ENCODE peak calls at places on chromosomes 3 and 15, in nine cellular contexts. Q is body of pancreas, P is A549, I is stomach, J is IMR-90, B is ovary, K is uterus, A is NB4, X is sigmoid colon. H is an unnamed sample.

GRCh38 chr3:52054689-52055511 is 1.5 kb downstream of the DUSP7 start:
- DNase-seq in Q (no peak), P (no peak), I (no peak), J (peak), B (no peak), K (peak), A (peak), X (no peak), H (peak)

GRCh38 chr15:66078196-66078928 is 175.2 kb downstream of the MEGF11 start:
- DNase-seq in Q (no peak), P (no peak), I (no peak), J (no peak), B (no peak), K (no peak), A (no peak), X (peak), H (no peak)

GRCh38 chr3:45010718-45011355 is 15.3 kb upstream of the CLEC3B start:
- DNase-seq in Q (no peak), P (no peak), I (no peak), J (peak), B (no peak), K (no peak), A (no peak), X (no peak), H (no peak)

GRCh38 chr3:9947025-9947995 is 4.9 kb downstream of the PRRT3 start:
- DNase-seq in Q (peak), P (peak), I (peak), J (peak), B (peak), K (peak), A (no peak), X (peak), H (peak)

GRCh38 chr3:58988041-58988440 is 61.8 kb downstream of the CFAP20DC start:
- DNase-seq in Q (no peak), P (no peak), I (no peak), J (no peak), B (no peak), K (no peak), A (no peak), X (no peak), H (no peak)

GRCh38 chr3:15535757-15536156 is 14.3 kb upstream of the COLQ start:
- DNase-seq in Q (no peak), P (no peak), I (no peak), J (peak), B (no peak), K (no peak), A (no peak), X (no peak), H (no peak)

GRCh38 chr3:11015369-11015768 is 22.8 kb downstream of the SLC6A1 start:
- DNase-seq in Q (no peak), P (no peak), I (no peak), J (no peak), B (no peak), K (no peak), A (no peak), X (no peak), H (no peak)

GRCh38 chr3:195271116-195271858 is at the start of gene XXYLT1:
- DNase-seq in Q (peak), P (peak), I (peak), J (peak), B (peak), K (peak), A (peak), X (peak), H (peak)

GRCh38 chr3:196156160-196156559 is 55.0 kb downstream of the ZDHHC19 start:
- DNase-seq in Q (no peak), P (no peak), I (no peak), J (no peak), B (no peak), K (no peak), A (no peak), X (no peak), H (no peak)

GRCh38 chr15:59148160-59148810 is 43.3 kb downstream of the CCNB2 start:
- DNase-seq in Q (no peak), P (no peak), I (no peak), J (peak), B (no peak), K (no peak), A (no peak), X (no peak), H (no peak)

GRCh38 chr3:77321646-77322045 is 281.7 kb downstream of the ROBO2 start:
- DNase-seq in Q (no peak), P (no peak), I (no peak), J (no peak), B (no peak), K (no peak), A (no peak), X (no peak), H (no peak)

GRCh38 chr3:114499986-114500385 is 206.2 kb downstream of the TIGIT start:
- DNase-seq in Q (no peak), P (no peak), I (no peak), J (no peak), B (no peak), K (no peak), A (no peak), X (no peak), H (no peak)

GRCh38 chr3:48301020-48301813 is 32.2 kb downstream of the SPINK8 start:
- DNase-seq in Q (peak), P (peak), I (peak), J (peak), B (peak), K (peak), A (peak), X (peak), H (peak)
- TF ChIP-seq POLR2A in Q (peak), P (peak), I (no peak), J (peak), B (peak), K (peak), A (peak), X (peak), H (peak)

DNA sequence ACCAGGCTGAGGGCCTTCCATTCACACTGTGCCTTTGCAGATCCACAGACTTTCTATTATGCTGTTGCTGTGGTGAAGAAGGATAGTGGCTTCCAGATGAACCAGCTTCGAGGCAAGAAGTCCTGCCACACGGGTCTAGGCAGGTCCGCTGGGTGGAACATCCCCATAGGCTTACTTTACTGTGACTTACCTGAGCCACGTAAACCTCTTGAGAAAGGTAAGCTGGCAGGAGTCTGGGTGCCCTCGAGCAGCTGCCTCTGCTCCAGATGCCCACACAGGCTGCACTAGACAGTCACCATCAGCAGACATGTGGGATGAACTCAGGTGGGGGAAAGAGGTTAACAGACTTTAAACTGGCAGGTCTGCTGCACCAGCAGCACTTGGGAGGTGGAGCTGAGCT is 8.3 kb downstream of the TF start:
- DNase-seq in Q (no peak), P (no peak), I (no peak), J (no peak), B (no peak), K (no peak), A (no peak), X (no peak), H (no peak)
- TF ChIP-seq CTCF in Q (no peak), P (no peak), I (no peak), J (no peak), B (no peak), K (no peak), A (no peak), X (no peak), H (no peak)

GRCh38 chr3:140420621-140421357 is 257.1 kb upstream of the TRIM42 start:
- DNase-seq in Q (peak), P (peak), I (no peak), J (peak), B (peak), K (no peak), A (no peak), X (no peak), H (no peak)
- TF ChIP-seq POLR2A in Q (no peak), P (no peak), I (no peak), J (no peak), B (no peak), K (no peak), A (no peak), X (no peak), H (no peak)

GRCh38 chr3:138781012-138781470 is 53.7 kb downstream of the PIK3CB start:
- DNase-seq in Q (peak), P (no peak), I (peak), J (no peak), B (no peak), K (no peak), A (no peak), X (no peak), H (no peak)

GRCh38 chr3:138774529-138775253 is 60.0 kb downstream of the PIK3CB start:
- DNase-seq in Q (peak), P (peak), I (peak), J (peak), B (peak), K (peak), A (peak), X (peak), H (peak)

GRCh38 chr3:138775254-138775595 is 59.5 kb downstream of the PIK3CB start:
- DNase-seq in Q (no peak), P (no peak), I (no peak), J (no peak), B (no peak), K (no peak), A (peak), X (no peak), H (no peak)

GRCh38 chr3:138776961-138777360 is 57.8 kb downstream of the PIK3CB start:
- DNase-seq in Q (no peak), P (no peak), I (no peak), J (no peak), B (no peak), K (no peak), A (no peak), X (no peak), H (no peak)

GRCh38 chr3:138778643-138779042 is 56.1 kb downstream of the PIK3CB start:
- DNase-seq in Q (no peak), P (no peak), I (no peak), J (no peak), B (no peak), K (no peak), A (no peak), X (no peak), H (no peak)
- TF ChIP-seq CTCF in Q (no peak), P (no peak), I (no peak), J (no peak), B (no peak), K (no peak), A (no peak), X (no peak), H (no peak)

GRCh38 chr3:73601031-73601430 is 23.7 kb downstream of the PDZRN3 start:
- DNase-seq in Q (no peak), P (no peak), I (no peak), J (peak), B (no peak), K (no peak), A (no peak), X (no peak), H (no peak)
- TF ChIP-seq POLR2A in Q (no peak), P (no peak), I (no peak), J (no peak), B (no peak), K (no peak), A (no peak), X (no peak), H (no peak)

DNA sequence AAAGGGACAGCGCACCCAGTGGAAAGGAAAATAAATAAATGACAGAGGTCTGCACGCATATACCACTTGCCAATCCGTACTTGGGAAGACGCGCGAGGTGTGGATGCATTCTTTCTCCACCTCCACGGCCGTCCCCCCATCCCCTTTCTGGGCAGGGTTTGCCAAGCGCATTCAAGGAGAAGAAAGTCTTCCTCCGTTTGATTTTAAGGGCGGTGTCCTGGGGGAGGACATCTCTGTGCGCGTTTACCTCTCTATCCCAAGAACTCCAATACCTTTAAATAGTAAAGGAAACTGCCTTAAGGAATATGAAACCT is 576 bp upstream of the MB21D2 start:
- DNase-seq in Q (no peak), P (no peak), I (no peak), J (no peak), B (no peak), K (no peak), A (no peak), X (no peak), H (no peak)
- TF ChIP-seq CTCF in Q (no peak), P (no peak), I (no peak), J (no peak), B (no peak), K (peak), A (no peak), X (no peak), H (no peak)